ENCODE peak calls at places on chromosomes 16 and 17, in ten cellular contexts. G is ovary, V is body of pancreas, H is stomach, I is A549, O is breast epithelium, Z is tibial nerve, A is testis, B is heart left ventricle, R is IMR-90. E is an unnamed sample.
A peak's percentile ranks its signal among the peaks of the same experiment; 100 is the strongest.

GRCh38 chr17:78142113-78142861 is 3.9 kb upstream of the C17orf99 start:
- DNase-seq in B (no peak), R (peak; percentile 81), V (peak; percentile 77), G (no peak), A (no peak), O (peak; percentile 83), I (peak; percentile 87), Z (no peak), H (peak; percentile 79), E (no peak)

GRCh38 chr17:6286239-6286638 is 148.7 kb downstream of the AIPL1 start:
- DNase-seq in Z (no peak), V (no peak), G (no peak), I (peak; percentile 17), B (no peak), A (no peak), O (no peak), H (no peak), R (no peak), E (no peak)

GRCh38 chr16:17526956-17527355 is 56.2 kb upstream of the XYLT1 start:
- DNase-seq in H (no peak), O (no peak), B (no peak), V (no peak), G (no peak), I (no peak), Z (no peak), A (no peak), R (no peak), E (no peak)

GRCh38 chr17:62017912-62018311 is 47.2 kb downstream of the MED13 start:
- DNase-seq in R (peak; percentile 27), I (no peak), H (no peak), B (no peak), O (no peak), Z (no peak), V (no peak), A (no peak), G (no peak), E (no peak)

GRCh38 chr17:13594762-13595697 is 6.7 kb downstream of the HS3ST3A1 start:
- DNase-seq in I (peak; percentile 86), H (peak; percentile 74), O (peak; percentile 72), G (peak; percentile 69), Z (peak; percentile 59), A (peak; percentile 92), B (peak; percentile 65), R (peak; percentile 89), V (peak; percentile 87), E (peak; percentile 60)

GRCh38 chr16:29806641-29807425 is 504 bp downstream of the MAZ start:
- DNase-seq in B (peak; percentile 68), O (no peak), Z (no peak), I (peak; percentile 88), V (peak; percentile 62), H (peak; percentile 44), G (peak; percentile 67), R (no peak), A (peak; percentile 54), E (peak; percentile 42)

GRCh38 chr16:81604960-81605383 is 160.4 kb downstream of the CMIP start:
- DNase-seq in B (no peak), G (no peak), O (no peak), R (peak; percentile 75), I (peak; percentile 57), H (peak; percentile 49), A (no peak), Z (no peak), V (no peak), E (no peak)

GRCh38 chr16:82639666-82640336 is 13.0 kb downstream of the CDH13 start:
- DNase-seq in A (peak; percentile 63), Z (no peak), G (no peak), R (peak; percentile 58), V (peak; percentile 64), H (peak; percentile 62), O (no peak), B (peak; percentile 58), I (peak; percentile 55), E (peak; percentile 50)

GRCh38 chr16:90050969-90051368 is 26.2 kb downstream of the PRDM7 start:
- DNase-seq in V (no peak), H (no peak), B (no peak), A (no peak), G (no peak), I (no peak), Z (no peak), R (no peak), O (no peak), E (no peak)

GRCh38 chr16:19583665-19584300 is 28.3 kb downstream of the VPS35L start:
- DNase-seq in H (peak; percentile 30), V (peak; percentile 62), I (peak; percentile 68), O (no peak), A (peak; percentile 48), G (no peak), Z (no peak), B (no peak), R (peak; percentile 55), E (no peak)

GRCh38 chr16:17963185-17963836 is 373.2 kb downstream of the NPIPA8 start:
- DNase-seq in I (no peak), O (no peak), R (no peak), B (no peak), V (no peak), Z (no peak), A (no peak), H (no peak), G (no peak), E (no peak)

DNA sequence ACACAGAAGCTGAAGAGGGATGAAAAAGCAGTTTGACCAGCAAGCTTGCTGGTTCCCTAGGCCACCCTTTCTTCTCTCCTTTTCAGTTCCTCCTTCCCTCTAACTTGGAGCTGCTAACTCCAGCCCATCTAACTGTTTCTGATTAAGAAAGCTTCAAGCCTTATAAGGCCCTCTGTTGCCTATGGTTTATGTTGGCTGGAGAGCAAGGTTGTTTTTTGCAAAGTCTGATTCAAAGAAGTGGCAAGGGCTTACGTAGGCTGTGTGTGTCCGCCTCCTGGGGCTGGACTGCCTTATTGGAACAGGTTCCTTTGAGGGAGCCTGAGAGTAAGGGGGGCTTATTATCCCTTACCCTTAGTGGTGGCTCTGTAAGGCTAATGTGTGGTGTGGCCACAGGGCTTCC is 7.1 kb downstream of the AKAP1 start:
- DNase-seq in A (no peak), O (no peak), H (no peak), I (no peak), R (peak; percentile 72), V (no peak), B (no peak), G (no peak), Z (no peak), E (no peak)
- TF ChIP-seq POLR2A in A (no peak), O (no peak), H (no peak), I (no peak), R (no peak), V (no peak), B (no peak), G (no peak), Z (no peak), E (no peak)

DNA sequence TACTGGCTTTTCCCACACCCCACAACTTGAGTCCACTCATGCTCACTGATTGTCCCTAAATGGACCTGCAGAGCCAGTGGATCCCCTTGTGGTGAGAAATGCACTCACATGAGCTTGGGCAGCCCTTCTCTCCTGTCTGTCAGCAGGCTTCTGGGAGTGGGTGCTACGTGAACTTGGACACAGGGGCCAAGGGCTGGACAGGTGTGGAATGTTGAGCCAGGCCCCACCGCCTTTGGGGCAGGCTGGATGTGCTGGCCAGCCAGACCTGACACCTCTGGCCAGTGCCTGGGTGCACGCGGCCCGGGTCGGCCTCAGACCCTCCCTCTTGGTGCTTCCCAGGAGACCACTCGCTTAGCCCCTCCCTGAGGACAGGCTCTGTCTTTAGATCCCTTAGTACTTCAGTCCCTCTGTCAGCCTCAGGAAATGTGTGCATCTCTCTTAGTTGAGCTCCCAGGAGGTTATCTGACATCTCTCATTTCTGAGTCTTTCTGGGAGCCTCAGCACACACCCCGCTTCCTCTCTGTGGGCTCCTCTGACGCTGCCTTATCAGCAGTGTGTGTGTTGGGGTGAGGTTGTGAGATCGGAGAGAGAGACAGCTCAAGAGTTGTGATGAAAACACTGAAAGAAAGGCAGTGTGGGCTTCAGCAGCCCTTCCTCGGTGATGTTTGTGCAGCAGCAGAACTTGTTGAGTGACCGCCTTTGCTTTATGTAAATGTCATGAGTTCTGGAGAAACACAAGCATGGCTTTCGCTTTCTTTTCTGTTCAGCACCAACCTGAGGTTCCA is 117.0 kb downstream of the RAB11FIP4 start:
- DNase-seq in B (no peak), G (no peak), V (no peak), I (peak; percentile 41), H (peak; percentile 48), R (peak; percentile 8), A (no peak), Z (no peak), O (no peak), E (no peak)
- TF ChIP-seq CTCF in B (peak; percentile 31), G (no peak), V (no peak), I (no peak), H (no peak), R (no peak), A (no peak), Z (no peak), O (no peak), E (no peak)

GRCh38 chr17:42571435-42572225 is 4.7 kb downstream of the MLX start:
- DNase-seq in I (no peak), R (no peak), Z (no peak), G (no peak), O (no peak), V (peak; percentile 80), A (no peak), H (peak; percentile 84), B (no peak), E (no peak)
- TF ChIP-seq POLR2A in I (no peak), R (no peak), Z (no peak), G (no peak), O (no peak), V (no peak), A (no peak), H (no peak), B (no peak), E (no peak)

GRCh38 chr17:29141484-29141835 is 38.7 kb downstream of the MYO18A start:
- DNase-seq in H (no peak), A (no peak), G (no peak), I (no peak), V (no peak), O (no peak), Z (no peak), R (no peak), B (no peak), E (no peak)

GRCh38 chr17:29140631-29141483 is 39.3 kb downstream of the MYO18A start:
- DNase-seq in R (peak; percentile 32), Z (no peak), G (peak; percentile 52), I (no peak), H (no peak), O (no peak), B (peak; percentile 84), A (peak; percentile 49), V (no peak), E (peak; percentile 67)

GRCh38 chr17:29146369-29146972 is 33.7 kb downstream of the MYO18A start:
- DNase-seq in G (no peak), B (no peak), A (no peak), H (no peak), O (no peak), R (no peak), V (no peak), Z (no peak), I (no peak), E (no peak)

GRCh38 chr17:29145289-29146058 is 34.7 kb downstream of the MYO18A start:
- DNase-seq in Z (no peak), A (peak; percentile 77), I (peak; percentile 86), V (peak; percentile 77), R (peak; percentile 84), H (peak; percentile 69), B (peak; percentile 83), O (no peak), G (peak; percentile 51), E (peak; percentile 77)

DNA sequence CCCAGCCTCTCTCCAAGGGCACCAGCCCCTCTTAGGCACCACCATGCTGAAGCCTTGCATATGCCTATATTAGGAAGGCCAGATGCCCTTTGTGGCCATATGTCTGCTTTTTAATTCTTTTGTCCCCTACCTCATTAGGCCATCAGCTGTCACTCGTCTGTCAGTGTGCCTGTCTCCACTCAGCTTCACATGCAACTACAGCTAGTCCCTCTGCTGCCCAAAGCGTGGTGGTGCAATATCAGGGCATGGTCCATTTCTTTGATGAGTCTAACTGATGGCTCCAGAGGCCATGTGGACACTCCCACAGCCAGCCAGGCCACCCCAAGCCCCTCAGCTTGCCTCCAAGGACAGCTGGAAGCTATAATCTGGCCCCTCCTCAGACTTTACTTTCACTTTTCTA is 36.3 kb downstream of the MYO18A start:
- DNase-seq in R (peak; percentile 28), Z (no peak), H (no peak), G (no peak), V (no peak), A (peak; percentile 54), O (no peak), I (peak; percentile 67), B (no peak), E (peak; percentile 82)
- TF ChIP-seq CTCF in R (peak; percentile 51), Z (peak; percentile 35), H (no peak), G (no peak), V (no peak), A (no peak), O (no peak), I (peak; percentile 34), B (peak; percentile 57), E (peak; percentile 48)

E was measured in gastrocnemius medialis.